ENCODE peak calls at places on chromosomes 12 and 14, in four cellular contexts. K is OCI-LY7, E is spleen, U is BJ. X is an unnamed sample.
A peak's percentile ranks its signal among the peaks of the same experiment; 100 is the strongest.

GRCh38 chr12:118840399-118840798 is 140.9 kb upstream of the SRRM4 start:
- DNase-seq in K (peak; percentile 7), E (no peak), U (no peak), X (no peak)

GRCh38 chr12:87685696-87686095 is 343.5 kb downstream of the C12orf50 start:
- DNase-seq in K (no peak), U (no peak), E (no peak), X (no peak)

GRCh38 chr12:55829967-55830600 is 697 bp upstream of the DNAJC14 start:
- DNase-seq in K (peak; percentile 52), U (no peak), E (peak; percentile 93), X (no peak)

GRCh38 chr12:52874573-52875435 is 26.0 kb upstream of the KRT78 start:
- DNase-seq in K (no peak), U (no peak), E (no peak), X (no peak)

GRCh38 chr12:108773798-108774788 is 42.8 kb upstream of the CORO1C start:
- DNase-seq in K (no peak), E (peak; percentile 84), U (peak; percentile 52), X (no peak)

GRCh38 chr12:15669256-15669948 is 119.8 kb downstream of the EPS8 start:
- DNase-seq in K (no peak), E (no peak), U (no peak), X (no peak)

GRCh38 chr12:2336409-2336829 is 283.6 kb downstream of the CACNA1C start:
- DNase-seq in K (no peak), E (no peak), U (peak; percentile 91), X (no peak)

GRCh38 chr12:75270157-75270556 is 60.0 kb downstream of the CAPS2 start:
- DNase-seq in E (no peak), K (no peak), U (no peak), X (no peak)

GRCh38 chr14:33847066-33847465 is 103.8 kb downstream of the EGLN3 start:
- DNase-seq in K (no peak), E (no peak), U (no peak), X (no peak)

GRCh38 chr12:11779286-11779685 is 129.8 kb downstream of the ETV6 start:
- DNase-seq in U (no peak), E (no peak), K (no peak), X (no peak)

GRCh38 chr12:54993181-54993835 is 8.7 kb upstream of the TESPA1 start:
- DNase-seq in K (peak; percentile 83), E (no peak), U (no peak), X (no peak)

GRCh38 chr12:30980886-30981662 is 54.5 kb downstream of the TSPAN11 start:
- DNase-seq in U (no peak), K (peak; percentile 9), E (no peak), X (no peak)

GRCh38 chr12:91633734-91634357 is 451.2 kb upstream of the DCN start:
- DNase-seq in E (peak; percentile 69), K (no peak), U (no peak), X (no peak)

GRCh38 chr12:92442782-92443181 is 260.0 kb upstream of the PLEKHG7 start:
- DNase-seq in E (no peak), K (no peak), U (no peak), X (no peak)

DNA sequence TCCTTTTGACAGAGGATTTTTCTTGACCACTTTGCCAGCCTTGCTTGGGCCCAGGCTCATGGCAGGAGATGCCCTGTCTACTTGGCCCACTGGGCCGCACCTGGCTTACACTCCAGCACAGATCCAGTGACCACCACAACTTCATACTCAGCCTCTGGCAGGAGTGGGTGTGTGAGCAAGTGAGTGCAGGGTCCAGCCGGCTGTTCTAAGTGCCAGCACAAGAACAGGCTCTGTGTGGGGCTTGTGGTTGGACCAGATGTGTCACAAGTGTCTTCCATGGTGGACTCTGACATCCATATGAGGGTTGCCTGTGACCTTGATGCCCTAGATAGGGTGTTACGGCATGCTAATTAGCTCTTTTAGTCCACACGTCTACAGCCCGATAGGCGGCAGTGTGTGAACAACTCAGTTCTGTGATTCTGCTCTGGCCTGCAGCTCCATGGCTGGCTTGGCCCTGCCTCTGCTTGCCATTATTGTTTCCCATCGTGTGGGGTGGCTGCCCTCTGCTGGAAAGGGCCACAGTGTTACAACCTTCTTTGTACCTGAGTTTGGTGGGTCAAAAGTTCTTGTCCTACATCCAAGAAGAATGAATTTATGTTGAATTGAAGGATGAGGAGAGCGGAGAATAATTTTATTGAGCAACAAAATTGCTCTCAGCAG is 1089.1 kb downstream of the SLC6A15 start:
- DNase-seq in U (no peak), K (peak; percentile 55), E (peak; percentile 64), X (no peak)
- TF ChIP-seq CTCF in U (peak; percentile 36), K (peak; percentile 70), E (no peak), X (peak; percentile 40)

GRCh38 chr14:57530571-57530970 is 36.9 kb upstream of the CCDC198 start:
- DNase-seq in K (no peak), E (no peak), U (no peak), X (no peak)

DNA sequence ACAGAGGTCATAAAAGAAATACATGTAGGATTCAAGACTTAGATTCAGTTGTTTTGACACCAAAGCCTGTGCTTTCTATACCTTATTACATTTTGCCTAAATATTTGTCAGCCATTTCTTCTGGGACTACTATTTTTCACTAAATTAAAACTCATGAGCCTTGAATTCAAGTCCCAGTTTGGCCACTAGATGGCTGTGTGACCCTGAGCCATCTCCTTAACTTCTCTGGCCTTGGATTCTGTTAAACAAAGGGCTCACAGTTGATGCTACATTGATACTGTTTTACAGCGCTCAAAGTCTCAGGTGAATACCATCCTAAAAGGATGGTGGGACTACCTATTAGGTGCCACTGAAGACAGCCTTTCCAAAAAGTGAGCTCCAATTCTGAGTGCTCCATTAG is 39.6 kb upstream of the CCDC198 start:
- DNase-seq in U (no peak), K (peak; percentile 36), E (no peak), X (no peak)
- TF ChIP-seq CTCF in U (no peak), K (peak; percentile 74), E (no peak), X (peak; percentile 53)

DNA sequence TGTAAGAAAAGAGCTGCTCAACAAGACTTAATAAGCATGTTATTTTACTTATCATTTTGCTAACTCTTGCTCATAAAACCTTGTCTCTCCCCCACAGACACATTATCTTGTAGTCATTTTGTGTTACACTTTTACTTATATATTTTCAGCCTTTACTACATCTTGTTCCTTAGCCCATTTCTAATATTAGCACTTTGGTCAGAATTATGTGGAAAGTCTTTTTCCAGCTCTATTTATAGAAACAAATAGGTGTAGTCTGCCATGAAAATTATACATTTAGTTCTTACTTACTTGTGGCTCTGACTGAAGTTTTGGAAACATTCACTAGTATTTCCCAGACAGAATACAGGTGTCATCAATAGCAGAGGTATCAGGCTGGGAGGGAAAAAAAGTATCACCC is 76.1 kb downstream of the TMEM116 start:
- DNase-seq in U (no peak), K (no peak), E (no peak), X (no peak)
- TF ChIP-seq CTCF in U (no peak), K (no peak), E (no peak), X (no peak)

GRCh38 chr12:81963651-81964050 is 204.5 kb upstream of the PPFIA2 start:
- DNase-seq in K (no peak), U (no peak), E (no peak), X (no peak)
- TF ChIP-seq CTCF in K (no peak), U (no peak), E (no peak), X (no peak)

X was measured in chondrocyte.